ENCODE peak calls at places on chromosomes 1 and 21, in four cellular contexts. F, I, Y and X are unnamed samples.

GRCh38 chr1:21174638-21175323 is 1.9 kb downstream of the EIF4G3 start:
- DNase-seq in F (no peak), I (no peak), Y (no peak), X (no peak)

GRCh38 chr1:237239248-237239647 is 197.3 kb downstream of the RYR2 start:
- DNase-seq in F (no peak), I (no peak), Y (no peak), X (no peak)

GRCh38 chr1:232922475-232922874 is 27.9 kb upstream of the NTPCR start:
- DNase-seq in F (no peak), I (no peak), Y (no peak), X (no peak)

GRCh38 chr21:43754948-43755781 is 20.9 kb downstream of the CSTB start:
- DNase-seq in F (no peak), I (no peak), Y (no peak), X (no peak)

GRCh38 chr21:46323227-46323709 is 402 bp downstream of the C21orf58 start:
- DNase-seq in F (no peak), I (no peak), Y (peak; percentile 74), X (no peak)

GRCh38 chr1:98702976-98703375 is 41.5 kb downstream of the SNX7 start:
- DNase-seq in F (no peak), I (no peak), Y (no peak), X (no peak)

GRCh38 chr21:16589499-16589898 is 859.7 kb downstream of the USP25 start:
- DNase-seq in F (no peak), I (no peak), Y (no peak), X (no peak)

GRCh38 chr1:85274969-85275453 is 1.4 kb downstream of the BCL10 start:
- DNase-seq in F (no peak), I (peak; percentile 59), Y (no peak), X (no peak)

GRCh38 chr1:115505157-115505571 is 136.6 kb upstream of the VANGL1 start:
- DNase-seq in F (no peak), I (no peak), Y (no peak), X (no peak)

GRCh38 chr1:2936568-2937515 is 84.4 kb upstream of the ACTRT2 start:
- DNase-seq in F (peak; percentile 24), I (no peak), Y (no peak), X (no peak)

GRCh38 chr1:1764876-1765478 is 13.3 kb downstream of the NADK start:
- DNase-seq in F (peak; percentile 62), I (no peak), Y (no peak), X (no peak)

GRCh38 chr21:38434913-38435533 is 63.3 kb downstream of the ERG start:
- DNase-seq in F (no peak), I (no peak), Y (no peak), X (no peak)

GRCh38 chr1:12344611-12345299 is 114.9 kb downstream of the VPS13D start:
- DNase-seq in F (peak; percentile 50), I (no peak), Y (peak; percentile 63), X (peak; percentile 20)

GRCh38 chr1:39105841-39106765 is 80.0 kb downstream of the NDUFS5 start:
- DNase-seq in F (peak; percentile 65), I (peak; percentile 71), Y (peak; percentile 81), X (peak; percentile 63)

GRCh38 chr1:109517337-109517736 is 7.8 kb upstream of the AMIGO1 start:
- DNase-seq in F (no peak), I (no peak), Y (peak; percentile 3), X (no peak)

GRCh38 chr1:109516872-109517271 is 7.3 kb upstream of the AMIGO1 start:
- DNase-seq in F (no peak), I (peak; percentile 56), Y (no peak), X (no peak)

GRCh38 chr1:109509176-109510134 is at the start of gene AMIGO1:
- DNase-seq in F (peak; percentile 77), I (peak; percentile 53), Y (peak; percentile 80), X (peak; percentile 85)

GRCh38 chr1:109513110-109513702 is 3.7 kb upstream of the AMIGO1 start:
- DNase-seq in F (no peak), I (no peak), Y (no peak), X (no peak)

GRCh38 chr1:109514846-109515245 is 5.3 kb upstream of the AMIGO1 start:
- DNase-seq in F (no peak), I (no peak), Y (no peak), X (no peak)
- H3K4me3 ChIP-seq in F (no peak overlapping the region), I (no peak overlapping the region), Y (no peak overlapping the region), X (no peak overlapping the region)

GRCh38 chr1:177556163-177556562 is 385.4 kb downstream of the BRINP2 start:
- DNase-seq in F (no peak), I (no peak), Y (no peak), X (no peak)

GRCh38 chr1:177561436-177561835 is 390.7 kb downstream of the BRINP2 start:
- DNase-seq in F (no peak), I (no peak), Y (no peak), X (no peak)

DNA sequence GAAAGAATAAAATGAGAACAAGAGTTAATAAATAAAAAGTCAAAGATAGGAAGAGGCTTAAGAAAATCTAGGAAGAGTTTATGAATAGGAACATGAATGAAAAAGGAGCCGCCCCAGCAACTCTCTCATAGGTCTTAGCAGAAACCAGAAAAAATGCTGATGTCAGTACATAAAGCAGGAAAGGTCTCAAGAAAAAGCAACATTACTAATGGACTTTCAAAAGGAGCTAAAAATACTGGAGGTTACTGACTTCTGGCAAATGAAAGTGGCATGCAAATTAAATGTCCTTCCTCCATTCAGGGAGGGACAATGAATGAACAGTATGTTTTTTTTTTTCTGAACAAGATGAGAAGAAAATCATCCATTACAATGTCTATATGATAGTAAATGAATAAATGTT is 387.6 kb downstream of the BRINP2 start:
- DNase-seq in F (no peak), I (no peak), Y (no peak), X (no peak)
- H3K9me3 ChIP-seq in F (no peaks in the 10 kb centered on the region), I (no peaks in the 10 kb centered on the region), Y (no peaks in the 10 kb centered on the region), X (no peaks in the 10 kb centered on the region)

DNA sequence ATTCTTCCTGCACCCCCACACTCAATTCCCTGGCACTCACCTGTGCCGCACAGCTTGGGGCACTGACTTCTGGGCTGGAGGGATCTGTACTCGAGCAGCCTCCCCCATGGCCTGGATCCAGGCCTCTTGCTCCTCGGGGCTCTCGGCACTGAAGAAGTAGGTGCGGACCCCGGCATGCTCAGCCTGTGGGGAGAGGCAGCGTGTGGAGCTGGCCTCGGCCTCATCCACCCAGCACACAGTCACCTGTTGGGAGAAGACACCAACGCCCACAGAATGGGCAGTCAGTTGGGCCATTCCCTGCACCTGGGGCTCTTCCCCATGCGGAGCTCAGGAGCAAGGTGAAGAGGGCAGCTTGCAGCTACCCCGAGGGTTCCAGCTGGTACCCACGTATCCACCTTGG is 47.5 kb upstream of the GOLT1A start:
- DNase-seq in F (no peak), I (no peak), Y (no peak), X (no peak)
- H3K4me1 ChIP-seq in F (peaks cover 4% of the 10 kb centered on the region), I (no peaks in the 10 kb centered on the region), Y (peaks cover 11% of the 10 kb centered on the region), X (peaks cover 15% of the 10 kb centered on the region)

GRCh38 chr1:207823531-207823879 is 71.7 kb downstream of the CD46 start:
- DNase-seq in F (no peak), I (no peak), Y (no peak), X (no peak)

GRCh38 chr1:207825296-207825695 is 73.4 kb downstream of the CD46 start:
- DNase-seq in F (no peak), I (no peak), Y (no peak), X (no peak)

GRCh38 chr1:207825719-207826556 is 74.1 kb downstream of the CD46 start:
- DNase-seq in F (peak; percentile 90), I (peak; percentile 72), Y (peak; percentile 92), X (peak; percentile 77)

GRCh38 chr1:207823880-207824566 is 72.2 kb downstream of the CD46 start:
- DNase-seq in F (peak; percentile 88), I (peak; percentile 85), Y (peak; percentile 96), X (peak; percentile 91)

GRCh38 chr1:207824691-207825090 is 72.8 kb downstream of the CD46 start:
- DNase-seq in F (no peak), I (no peak), Y (peak; percentile 81), X (no peak)
- H3K4me3 ChIP-seq in F (peak overlapping the region; percentile 76), I (no peak overlapping the region), Y (peak overlapping the region; percentile 74), X (no peak overlapping the region)

DNA sequence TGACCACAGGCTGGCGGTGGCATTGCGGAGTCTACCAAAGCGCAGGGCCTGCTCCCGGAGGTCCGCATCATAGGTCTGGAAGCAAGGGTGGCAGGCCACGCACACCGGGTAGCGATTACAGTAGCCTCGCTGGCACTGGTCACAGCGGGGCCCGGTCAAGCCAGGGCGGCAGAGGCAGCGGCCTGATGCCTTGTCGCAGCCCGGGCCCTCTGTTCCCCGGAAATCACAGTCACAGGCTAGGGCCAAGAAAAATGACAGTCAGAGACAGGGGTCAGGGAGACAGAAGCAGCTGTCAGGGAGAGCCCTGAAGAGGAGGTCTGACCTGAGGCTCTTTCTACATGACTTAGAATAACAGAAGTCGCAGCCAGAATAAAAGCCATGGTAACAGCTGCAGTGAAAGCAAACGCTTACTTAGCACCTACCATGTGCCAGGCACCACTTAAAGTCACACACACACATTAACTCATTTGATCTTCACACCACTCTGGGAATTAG is 26.4 kb downstream of the LAMB3 start:
- DNase-seq in F (no peak), I (no peak), Y (no peak), X (no peak)
- H3K9me3 ChIP-seq in F (no peaks in the 10 kb centered on the region), I (no peaks in the 10 kb centered on the region), Y (no peaks in the 10 kb centered on the region), X (no peaks in the 10 kb centered on the region)

DNA sequence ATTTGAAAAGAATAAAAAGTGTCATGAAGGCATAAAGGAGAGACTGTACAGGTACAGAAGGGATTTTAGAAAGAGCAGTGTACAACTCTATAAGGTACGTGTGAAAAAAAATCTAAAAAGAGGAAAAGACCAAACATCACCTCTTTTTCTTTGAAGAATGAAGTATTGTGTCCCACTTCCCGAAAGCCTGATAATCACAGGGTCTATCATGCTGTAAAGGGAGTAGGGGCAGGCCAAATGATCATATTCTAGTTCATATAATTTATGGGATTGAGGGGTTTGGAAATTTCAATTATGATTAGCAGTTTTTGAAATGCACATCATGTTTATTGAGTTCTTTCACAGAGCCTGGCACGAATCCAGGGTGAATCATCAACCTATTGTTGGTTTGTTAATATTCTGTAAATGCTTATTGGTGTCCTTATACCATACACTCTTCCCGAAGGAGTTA is 910 bp upstream of the RERE start:
- DNase-seq in F (no peak), I (peak; percentile 59), Y (peak; percentile 79), X (no peak)
- H3K4me1 ChIP-seq in F (peaks cover 52% of the 10 kb centered on the region), I (peaks cover 8% of the 10 kb centered on the region), Y (peaks cover 36% of the 10 kb centered on the region), X (peaks cover 3% of the 10 kb centered on the region)

DNA sequence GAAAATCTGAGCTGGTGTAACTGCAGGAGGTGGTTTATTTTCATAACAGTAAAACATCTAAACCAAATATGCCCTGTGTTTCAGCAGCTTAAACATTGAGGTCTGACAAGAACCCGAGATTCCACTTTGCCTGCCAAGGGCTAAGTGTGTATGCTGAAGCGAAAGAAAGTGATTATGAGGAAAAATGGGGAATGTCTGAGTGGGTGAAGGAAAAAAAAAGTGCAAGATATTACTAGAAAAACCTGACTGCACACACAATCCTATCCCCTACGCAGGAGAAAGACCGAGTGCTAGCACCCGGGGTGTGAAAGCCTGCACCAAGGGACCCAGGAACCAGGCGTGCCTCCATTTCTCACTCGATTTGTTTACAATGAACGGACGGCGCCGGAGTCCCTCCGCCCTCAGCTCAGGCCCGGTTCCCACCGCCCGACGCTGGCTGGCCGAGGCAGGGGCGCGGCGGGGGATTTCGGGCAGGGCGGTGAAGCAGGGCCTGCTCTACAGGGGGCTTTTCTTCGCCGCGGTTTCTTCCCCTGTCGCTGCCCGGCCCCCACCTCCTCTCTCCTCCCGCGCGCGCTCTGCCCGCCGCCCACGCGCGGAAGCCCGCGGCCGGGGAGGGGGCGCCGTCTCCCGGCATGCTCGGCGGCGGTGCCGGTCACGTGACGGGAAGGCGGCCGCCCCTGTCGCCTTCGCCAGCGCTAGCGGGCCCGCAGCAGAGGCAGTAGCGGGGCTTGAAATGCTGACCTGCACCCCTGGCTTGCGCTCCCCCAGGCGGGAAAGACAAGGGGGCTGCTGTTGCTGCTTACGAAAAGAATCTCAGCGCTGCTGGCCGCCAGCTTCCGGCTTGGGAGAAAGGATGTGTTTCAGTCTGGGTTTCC is 35.9 kb downstream of the ITPKB start:
- DNase-seq in F (peak; percentile 84), I (peak; percentile 74), Y (peak; percentile 89), X (peak; percentile 80)
- H3K4me3 ChIP-seq in F (peak overlapping the region; percentile 74), I (peak overlapping the region; percentile 50), Y (peak overlapping the region; percentile 57), X (peak overlapping the region; percentile 70)